ENCODE peak calls at places on chromosomes 3 and 15, in eight cellular contexts. M is NCI-H1105 treated with DMSO at 0.1 percent for 48 hours; F is NCI-H226; A is heart right ventricle; S is stimulated activated CD4-positive, alpha-beta T cell treated with anti-CD3 and anti-CD28 coated beads, Interleukin-4, amount 100 ng/mL, for 48 hours; G is EH; T is cardiac fibroblast; P is fibroblast of lung. J is an unnamed sample.

GRCh38 chr3:99504258-99504657 is 134.1 kb upstream of the COL8A1 start:
- DNase-seq in P (peak), G (peak), A (no peak), S (no peak), T (peak), F (no peak), M (no peak), J (peak)

GRCh38 chr3:170732660-170733245 is 137.2 kb downstream of the RPL22L1 start:
- DNase-seq in P (no peak), A (no peak), G (peak), F (no peak), M (no peak), S (no peak), T (no peak), J (no peak)

GRCh38 chr3:192825657-192826200 is 91.9 kb downstream of the MB21D2 start:
- DNase-seq in A (no peak), F (peak), M (peak), G (peak), T (peak), S (no peak), P (peak), J (no peak)

GRCh38 chr3:124837065-124837464 is 50.1 kb downstream of the ITGB5 start:
- DNase-seq in T (no peak), F (no peak), S (no peak), G (no peak), P (no peak), M (no peak), A (no peak), J (peak)

GRCh38 chr3:120077726-120078125 is 16.5 kb downstream of the GSK3B start:
- DNase-seq in T (no peak), P (no peak), F (no peak), M (no peak), G (peak), A (no peak), S (no peak), J (no peak)

GRCh38 chr3:127217594-127218456 is 24.9 kb downstream of the PRR23E start:
- DNase-seq in F (no peak), G (peak), A (no peak), S (no peak), M (no peak), T (peak), P (no peak), J (no peak)

GRCh38 chr3:10833855-10834414 is 17.9 kb downstream of the SLC6A11 start:
- DNase-seq in F (no peak), A (no peak), G (no peak), T (no peak), S (no peak), P (no peak), M (no peak), J (no peak)

GRCh38 chr15:87829651-87830050 is 426.9 kb downstream of the NTRK3 start:
- DNase-seq in T (no peak), M (no peak), S (no peak), P (no peak), F (peak), G (peak), A (peak), J (no peak)

GRCh38 chr3:110198717-110199587 is 861.6 kb upstream of the DPPA4 start:
- DNase-seq in S (no peak), P (no peak), F (no peak), A (no peak), G (no peak), T (no peak), M (peak), J (no peak)

GRCh38 chr15:45637552-45638033 is 2.8 kb downstream of the SQOR start:
- DNase-seq in A (peak), G (peak), F (peak), S (no peak), T (peak), P (peak), M (peak), J (peak)

GRCh38 chr3:130516645-130517512 is at the start of gene COL6A6:
- DNase-seq in S (no peak), F (no peak), G (no peak), M (no peak), P (peak), A (peak), T (no peak), J (no peak)